ENCODE peak calls at places on chromosomes 11 and 22, in five cellular contexts. Z is ovary, X is mesendoderm, E is GM03348, D is body of pancreas. L is an unnamed sample.

GRCh38 chr11:58926695-58927094 is 12.6 kb upstream of the GLYATL1 start:
- DNase-seq in D (no peak), X (no peak), E (peak; percentile 48), Z (no peak), L (no peak)

GRCh38 chr22:21568207-21569075 is 927 bp downstream of the UBE2L3 start:
- DNase-seq in D (peak; percentile 17), E (peak; percentile 70), Z (no peak), X (peak; percentile 80), L (peak; percentile 24)

GRCh38 chr22:29625090-29625825 is 21.8 kb downstream of the NF2 start:
- DNase-seq in Z (peak; percentile 55), D (peak; percentile 76), E (peak; percentile 64), X (peak; percentile 59), L (peak; percentile 54)

GRCh38 chr11:74677131-74677530 is 54.1 kb downstream of the CHRDL2 start:
- DNase-seq in D (no peak), E (no peak), Z (no peak), X (no peak), L (no peak)

GRCh38 chr11:7031346-7031957 is 11.2 kb downstream of the NLRP14 start:
- DNase-seq in E (no peak), X (no peak), D (no peak), Z (no peak), L (peak; percentile 1)

GRCh38 chr11:35246725-35247124 is 107.8 kb downstream of the CD44 start:
- DNase-seq in Z (no peak), D (no peak), E (peak; percentile 55), X (no peak), L (no peak)

GRCh38 chr11:84249344-84250135 is 963.4 kb upstream of the CCDC90B start:
- DNase-seq in Z (no peak), D (no peak), X (no peak), E (no peak), L (no peak)

GRCh38 chr11:67456068-67456705 is 1.0 kb downstream of the CABP4 start:
- DNase-seq in X (no peak), D (no peak), E (no peak), Z (no peak), L (no peak)

GRCh38 chr11:117473692-117474091 is 146.0 kb downstream of the CEP164 start:
- DNase-seq in D (no peak), Z (no peak), X (no peak), E (no peak), L (no peak)

GRCh38 chr11:110433393-110434333 is 3.9 kb downstream of the FDX1 start:
- DNase-seq in D (no peak), E (peak; percentile 43), Z (no peak), X (peak; percentile 35), L (peak; percentile 28)

GRCh38 chr11:45983471-45983845 is 61.0 kb downstream of the LARGE2 start:
- DNase-seq in Z (no peak), D (no peak), E (no peak), X (no peak), L (no peak)

GRCh38 chr11:122287401-122287800 is 171.4 kb upstream of the BLID start:
- DNase-seq in D (no peak), X (no peak), Z (no peak), E (no peak), L (no peak)

GRCh38 chr22:44840611-44841322 is 88.4 kb downstream of the ARHGAP8 start:
- DNase-seq in Z (no peak), X (no peak), D (no peak), E (no peak), L (no peak)

GRCh38 chr22:19477321-19478085 is 1.5 kb downstream of the UFD1 start:
- DNase-seq in X (peak; percentile 4), E (no peak), Z (no peak), D (no peak), L (peak; percentile 36)

GRCh38 chr11:1481861-1482441 is 4.6 kb downstream of the MOB2 start:
- DNase-seq in E (no peak), Z (peak; percentile 26), D (no peak), X (no peak), L (no peak)

GRCh38 chr22:39316440-39317083 is 2.9 kb downstream of the RPL3 start:
- DNase-seq in D (peak; percentile 89), Z (peak; percentile 84), X (peak; percentile 95), E (peak; percentile 86), L (peak; percentile 58)

GRCh38 chr11:33376331-33377099 is 119.3 kb downstream of the HIPK3 start:
- DNase-seq in E (peak; percentile 71), D (no peak), Z (no peak), X (peak; percentile 16), L (no peak)

GRCh38 chr11:67418476-67419281 is 3.2 kb downstream of the CARNS1 start:
- DNase-seq in E (no peak), Z (no peak), X (no peak), D (peak; percentile 42), L (no peak)

GRCh38 chr22:37103696-37104452 is 5.6 kb downstream of the TMPRSS6 start:
- DNase-seq in E (no peak), D (no peak), Z (no peak), X (no peak), L (no peak)

GRCh38 chr11:74754507-74755255 is 6.0 kb downstream of the RNF169 start:
- DNase-seq in D (no peak), E (peak; percentile 73), Z (no peak), X (peak; percentile 6), L (no peak)

GRCh38 chr22:49933236-49933921 is 14.9 kb downstream of the CRELD2 start:
- DNase-seq in E (no peak), D (no peak), Z (peak; percentile 59), X (no peak), L (no peak)

GRCh38 chr22:41501209-41501608 is 32.3 kb downstream of the ACO2 start:
- DNase-seq in D (no peak), E (no peak), X (peak; percentile 37), Z (no peak), L (peak; percentile 21)

GRCh38 chr22:24430431-24431308 is 3.3 kb downstream of the ADORA2A start:
- DNase-seq in E (no peak), D (no peak), X (no peak), Z (no peak), L (no peak)